ENCODE peak calls at places on chromosome 20, in nine cellular contexts. One of them, this sample, is unnamed.
A peak's percentile ranks its signal among the peaks of the same experiment; 100 is the strongest.

GRCh38 chr20:62487564-62488086 is 11.8 kb upstream of the GATA5 start:
- DNase-seq in NAMALWA: no peak
- DNase-seq in head of caudate nucleus: no peak
- DNase-seq in HT1080: no peak
- DNase-seq in activated T-helper 1 cell treated with anti-CD3 and anti-CD28 coated beads, Interleukin-12 subunit alpha, Interleukin-12 subunit beta, Interleukin-2, Interleukin-4 antibody, amounts not matched to agents 30 ng/mL and 10 ng/mL and 1 ng/mL, durations not matched to agents 14 hours and 24 hours and 36 hours: no peak
- DNase-seq in Right ventricle myocardium inferior: no peak
- DNase-seq in skeletal muscle cell: no peak
- DNase-seq in coronary artery: no peak
- DNase-seq in posterior vena cava: no peak
- DNase-seq in this sample: no peak

GRCh38 chr20:57509665-57510237 is 15.2 kb downstream of the CTCFL start:
- DNase-seq in Right ventricle myocardium inferior: no peak
- DNase-seq in NAMALWA: no peak
- DNase-seq in activated T-helper 1 cell treated with anti-CD3 and anti-CD28 coated beads, Interleukin-12 subunit alpha, Interleukin-12 subunit beta, Interleukin-2, Interleukin-4 antibody, amounts not matched to agents 30 ng/mL and 10 ng/mL and 1 ng/mL, durations not matched to agents 14 hours and 24 hours and 36 hours: no peak
- DNase-seq in skeletal muscle cell: no peak
- DNase-seq in head of caudate nucleus: no peak
- DNase-seq in posterior vena cava: no peak
- DNase-seq in coronary artery: peak; percentile 53
- DNase-seq in HT1080: no peak
- DNase-seq in this sample: peak; percentile 59

GRCh38 chr20:19211252-19211651 is 1.2 kb upstream of the SLC24A3 start:
- DNase-seq in coronary artery: no peak
- DNase-seq in activated T-helper 1 cell treated with anti-CD3 and anti-CD28 coated beads, Interleukin-12 subunit alpha, Interleukin-12 subunit beta, Interleukin-2, Interleukin-4 antibody, amounts not matched to agents 30 ng/mL and 10 ng/mL and 1 ng/mL, durations not matched to agents 14 hours and 24 hours and 36 hours: no peak
- DNase-seq in head of caudate nucleus: no peak
- DNase-seq in posterior vena cava: no peak
- DNase-seq in Right ventricle myocardium inferior: no peak
- DNase-seq in HT1080: no peak
- DNase-seq in NAMALWA: no peak
- DNase-seq in skeletal muscle cell: no peak
- DNase-seq in this sample: no peak

GRCh38 chr20:16216227-16217210 is 356.7 kb downstream of the KIF16B start:
- DNase-seq in skeletal muscle cell: no peak
- DNase-seq in NAMALWA: no peak
- DNase-seq in posterior vena cava: no peak
- DNase-seq in coronary artery: no peak
- DNase-seq in activated T-helper 1 cell treated with anti-CD3 and anti-CD28 coated beads, Interleukin-12 subunit alpha, Interleukin-12 subunit beta, Interleukin-2, Interleukin-4 antibody, amounts not matched to agents 30 ng/mL and 10 ng/mL and 1 ng/mL, durations not matched to agents 14 hours and 24 hours and 36 hours: no peak
- DNase-seq in head of caudate nucleus: no peak
- DNase-seq in Right ventricle myocardium inferior: no peak
- DNase-seq in HT1080: no peak
- DNase-seq in this sample: no peak

GRCh38 chr20:54267510-54268003 is 59.7 kb downstream of the PFDN4 start:
- DNase-seq in activated T-helper 1 cell treated with anti-CD3 and anti-CD28 coated beads, Interleukin-12 subunit alpha, Interleukin-12 subunit beta, Interleukin-2, Interleukin-4 antibody, amounts not matched to agents 30 ng/mL and 10 ng/mL and 1 ng/mL, durations not matched to agents 14 hours and 24 hours and 36 hours: no peak
- DNase-seq in posterior vena cava: no peak
- DNase-seq in HT1080: peak; percentile 77
- DNase-seq in head of caudate nucleus: no peak
- DNase-seq in NAMALWA: no peak
- DNase-seq in coronary artery: no peak
- DNase-seq in skeletal muscle cell: no peak
- DNase-seq in Right ventricle myocardium inferior: no peak
- DNase-seq in this sample: no peak

GRCh38 chr20:53897884-53898557 is 172.4 kb downstream of the BCAS1 start:
- DNase-seq in HT1080: no peak
- DNase-seq in Right ventricle myocardium inferior: no peak
- DNase-seq in head of caudate nucleus: no peak
- DNase-seq in skeletal muscle cell: no peak
- DNase-seq in coronary artery: no peak
- DNase-seq in activated T-helper 1 cell treated with anti-CD3 and anti-CD28 coated beads, Interleukin-12 subunit alpha, Interleukin-12 subunit beta, Interleukin-2, Interleukin-4 antibody, amounts not matched to agents 30 ng/mL and 10 ng/mL and 1 ng/mL, durations not matched to agents 14 hours and 24 hours and 36 hours: no peak
- DNase-seq in posterior vena cava: no peak
- DNase-seq in NAMALWA: no peak
- DNase-seq in this sample: no peak

GRCh38 chr20:59725476-59726119 is 121.3 kb downstream of the PHACTR3 start:
- DNase-seq in activated T-helper 1 cell treated with anti-CD3 and anti-CD28 coated beads, Interleukin-12 subunit alpha, Interleukin-12 subunit beta, Interleukin-2, Interleukin-4 antibody, amounts not matched to agents 30 ng/mL and 10 ng/mL and 1 ng/mL, durations not matched to agents 14 hours and 24 hours and 36 hours: no peak
- DNase-seq in HT1080: no peak
- DNase-seq in Right ventricle myocardium inferior: no peak
- DNase-seq in head of caudate nucleus: no peak
- DNase-seq in NAMALWA: no peak
- DNase-seq in posterior vena cava: peak; percentile 30
- DNase-seq in coronary artery: peak; percentile 36
- DNase-seq in skeletal muscle cell: no peak
- DNase-seq in this sample: no peak

GRCh38 chr20:20593447-20594170 is 118.8 kb downstream of the RALGAPA2 start:
- DNase-seq in skeletal muscle cell: peak; percentile 18
- DNase-seq in HT1080: peak; percentile 33
- DNase-seq in Right ventricle myocardium inferior: no peak
- DNase-seq in posterior vena cava: no peak
- DNase-seq in coronary artery: no peak
- DNase-seq in activated T-helper 1 cell treated with anti-CD3 and anti-CD28 coated beads, Interleukin-12 subunit alpha, Interleukin-12 subunit beta, Interleukin-2, Interleukin-4 antibody, amounts not matched to agents 30 ng/mL and 10 ng/mL and 1 ng/mL, durations not matched to agents 14 hours and 24 hours and 36 hours: no peak
- DNase-seq in NAMALWA: peak; percentile 73
- DNase-seq in head of caudate nucleus: peak; percentile 18
- DNase-seq in this sample: peak; percentile 52

GRCh38 chr20:17661121-17661744 is 20.8 kb downstream of the RRBP1 start:
- DNase-seq in HT1080: no peak
- DNase-seq in skeletal muscle cell: no peak
- DNase-seq in coronary artery: peak; percentile 50
- DNase-seq in posterior vena cava: no peak
- DNase-seq in head of caudate nucleus: no peak
- DNase-seq in Right ventricle myocardium inferior: no peak
- DNase-seq in NAMALWA: no peak
- DNase-seq in activated T-helper 1 cell treated with anti-CD3 and anti-CD28 coated beads, Interleukin-12 subunit alpha, Interleukin-12 subunit beta, Interleukin-2, Interleukin-4 antibody, amounts not matched to agents 30 ng/mL and 10 ng/mL and 1 ng/mL, durations not matched to agents 14 hours and 24 hours and 36 hours: no peak
- DNase-seq in this sample: no peak

This sample was measured in RPMI8226.